ENCODE peak calls at places on chromosomes 12 and 14, in eight cellular contexts. C, E, X, Y, H, V, A and R are unnamed samples.

GRCh38 chr12:10737249-10737648 is 14.1 kb upstream of the YBX3 start:
- DNase-seq in C (no peak), E (no peak), X (no peak), Y (no peak), H (no peak), V (no peak), A (no peak), R (no peak)

GRCh38 chr14:77043177-77043983 is 14.9 kb upstream of the IRF2BPL start:
- DNase-seq in C (no peak), E (no peak), X (no peak), Y (peak), H (peak), V (peak), A (peak), R (peak)

GRCh38 chr12:2339022-2339431 is 286.2 kb downstream of the CACNA1C start:
- DNase-seq in C (no peak), E (no peak), X (no peak), Y (no peak), H (no peak), V (no peak), A (no peak), R (no peak)

GRCh38 chr12:106126441-106127288 is 12.1 kb downstream of the NUAK1 start:
- DNase-seq in C (no peak), E (no peak), X (no peak), Y (no peak), H (no peak), V (peak), A (no peak), R (no peak)

GRCh38 chr12:123513805-123514204 is 19.7 kb downstream of the RILPL1 start:
- DNase-seq in C (no peak), E (peak), X (no peak), Y (no peak), H (no peak), V (no peak), A (no peak), R (peak)

GRCh38 chr14:60133487-60133886 is 31.7 kb downstream of the DHRS7 start:
- DNase-seq in C (no peak), E (no peak), X (no peak), Y (no peak), H (no peak), V (peak), A (no peak), R (no peak)

GRCh38 chr14:24233538-24233866 is 773 bp downstream of the GMPR2 start:
- DNase-seq in C (no peak), E (no peak), X (no peak), Y (no peak), H (no peak), V (no peak), A (no peak), R (no peak)

GRCh38 chr12:47885012-47885501 is 19.7 kb downstream of the VDR start:
- DNase-seq in C (no peak), E (peak), X (no peak), Y (no peak), H (no peak), V (no peak), A (no peak), R (peak)

GRCh38 chr14:90423166-90423565 is 26.3 kb downstream of the CALM1 start:
- DNase-seq in C (no peak), E (no peak), X (no peak), Y (no peak), H (no peak), V (no peak), A (no peak), R (no peak)

GRCh38 chr14:103500148-103500990 is 22.3 kb downstream of the CKB start:
- DNase-seq in C (peak), E (peak), X (no peak), Y (peak), H (peak), V (peak), A (peak), R (peak)

GRCh38 chr14:61568572-61569011 is 126.7 kb upstream of the HIF1A start:
- DNase-seq in C (peak), E (peak), X (peak), Y (no peak), H (no peak), V (no peak), A (no peak), R (peak)

GRCh38 chr14:56216631-56217379 is 98.6 kb downstream of the PELI2 start:
- DNase-seq in C (peak), E (no peak), X (no peak), Y (peak), H (no peak), V (no peak), A (peak), R (peak)

GRCh38 chr12:53757095-53757770 is 5.5 kb upstream of the CISTR start:
- DNase-seq in C (peak), E (peak), X (no peak), Y (peak), H (peak), V (peak), A (peak), R (peak)